ENCODE peak calls at places on chromosomes 12 and 14, in seven cellular contexts. O is CD14-positive monocyte, P is aorta, L is MM.1S, U is HT1080, C is NCI-H345, Y is NCI-H510A. Z is an unnamed sample.

GRCh38 chr12:132362966-132363660 is 33.7 kb upstream of the GALNT9 start:
- DNase-seq in O (no peak), Y (no peak), P (peak), U (no peak), L (no peak), C (no peak), Z (peak)

GRCh38 chr12:111253213-111253612 is 115.7 kb downstream of the PHETA1 start:
- DNase-seq in O (no peak), U (no peak), L (no peak), C (no peak), Y (no peak), P (no peak), Z (no peak)

GRCh38 chr12:105109465-105110212 is 2.1 kb downstream of the WASHC4 start:
- DNase-seq in O (no peak), L (peak), C (no peak), Y (no peak), U (peak), P (no peak), Z (peak)

GRCh38 chr14:103250181-103250580 is 83.9 kb upstream of the EIF5 start:
- DNase-seq in L (no peak), U (no peak), P (no peak), O (no peak), Y (no peak), C (no peak), Z (no peak)

GRCh38 chr12:113115455-113116126 is 20.0 kb downstream of the RASAL1 start:
- DNase-seq in O (no peak), L (no peak), P (no peak), Y (no peak), C (no peak), U (no peak), Z (no peak)

GRCh38 chr14:100980823-100981222 is 77.3 kb upstream of the RTL1 start:
- DNase-seq in C (no peak), L (no peak), O (no peak), Y (no peak), U (no peak), P (no peak), Z (no peak)

GRCh38 chr14:101491841-101492240 is 69.5 kb upstream of the DIO3 start:
- DNase-seq in P (no peak), Y (no peak), L (no peak), C (no peak), O (no peak), U (no peak), Z (peak)

GRCh38 chr12:53623526-53623925 is 2.7 kb downstream of the ATF7 start:
- DNase-seq in Y (no peak), L (no peak), U (no peak), P (no peak), O (no peak), C (no peak), Z (no peak)

GRCh38 chr12:82687020-82687951 is 580 bp downstream of the TMTC2 start:
- DNase-seq in P (peak), L (peak), C (peak), O (no peak), U (peak), Y (peak), Z (peak)

GRCh38 chr12:117119592-117120198 is 20.5 kb upstream of the TESC start:
- DNase-seq in C (peak), P (no peak), Y (peak), U (no peak), O (no peak), L (peak), Z (no peak)

GRCh38 chr12:122215789-122216188 is 10.1 kb downstream of the DIABLO start:
- DNase-seq in U (no peak), O (no peak), Y (no peak), P (no peak), L (no peak), C (no peak), Z (no peak)

GRCh38 chr12:122227341-122227740 is 1.5 kb upstream of the DIABLO start:
- DNase-seq in L (no peak), U (no peak), C (no peak), P (no peak), Y (peak), O (no peak), Z (peak)

Z was measured in spleen.